ENCODE peak calls at places on chromosome 13, in four cellular contexts. K is SW 1271; A is stimulated activated CD4-positive, alpha-beta T cell treated with anti-CD3 and anti-CD28 coated beads, Interleukin-1b, Interleukin-23, amount 100 ng/mL, for 48 hours; H is GM12865. E is an unnamed sample.

GRCh38 chr13:44116562-44117315 is 237.0 kb downstream of the LACC1 start:
- DNase-seq in A (no peak), K (no peak), H (no peak), E (no peak)

GRCh38 chr13:28489536-28489935 is 5.4 kb downstream of the FLT1 start:
- DNase-seq in K (no peak), A (no peak), H (no peak), E (no peak)

GRCh38 chr13:51175001-51175400 is 47.2 kb upstream of the FAM124A start:
- DNase-seq in A (no peak), H (no peak), K (no peak), E (no peak)

GRCh38 chr13:107680115-107680514 is 535.2 kb downstream of the LIG4 start:
- DNase-seq in K (no peak), H (no peak), A (no peak), E (no peak)

GRCh38 chr13:45310341-45311138 is 30.4 kb downstream of the TPT1 start:
- DNase-seq in A (no peak), H (no peak), K (no peak), E (no peak)

GRCh38 chr13:50521191-50521590 is 322.3 kb downstream of the DLEU7 start:
- DNase-seq in H (no peak), K (no peak), A (no peak), E (no peak)

GRCh38 chr13:108983273-108983672 is 353.9 kb downstream of the MYO16 start:
- DNase-seq in K (no peak), A (no peak), H (no peak), E (no peak)

GRCh38 chr13:70964124-70964523 is 855.9 kb upstream of the KLHL1 start:
- DNase-seq in H (peak), A (no peak), K (no peak), E (no peak)

GRCh38 chr13:102333320-102334181 is 68.3 kb downstream of the FGF14 start:
- DNase-seq in A (no peak), K (no peak), H (no peak), E (no peak)

GRCh38 chr13:59793107-59793506 is 370.6 kb downstream of the DIAPH3 start:
- DNase-seq in K (no peak), A (no peak), H (no peak), E (no peak)

GRCh38 chr13:90594694-90595093 is 752.8 kb upstream of the MIR17HG start:
- DNase-seq in A (no peak), H (no peak), K (no peak), E (no peak)

GRCh38 chr13:100597253-100597652 is 8.7 kb upstream of the GGACT start:
- DNase-seq in A (no peak), K (no peak), H (no peak), E (no peak)

GRCh38 chr13:26759156-26759906 is 1.3 kb downstream of the GPR12 start:
- DNase-seq in A (no peak), H (no peak), K (no peak), E (no peak)

GRCh38 chr13:42392706-42393572 is 121.0 kb downstream of the AKAP11 start:
- DNase-seq in K (no peak), H (peak), A (peak), E (no peak)

GRCh38 chr13:32113564-32113963 is 82.0 kb downstream of the FRY start:
- DNase-seq in A (no peak), H (no peak), K (no peak), E (no peak)

GRCh38 chr13:26721251-26721939 is 39.2 kb downstream of the GPR12 start:
- DNase-seq in A (peak), H (peak), K (no peak), E (no peak)

GRCh38 chr13:34857561-34857960 is 84.5 kb upstream of the NBEA start:
- DNase-seq in K (no peak), H (no peak), A (no peak), E (no peak)

GRCh38 chr13:47420568-47420967 is 523.7 kb upstream of the HTR2A start:
- DNase-seq in H (peak), A (no peak), K (no peak), E (no peak)

GRCh38 chr13:66586489-66586888 is 643.6 kb downstream of the PCDH9 start:
- DNase-seq in K (no peak), H (no peak), A (no peak), E (no peak)

GRCh38 chr13:99356216-99357089 is 49.3 kb upstream of the GPR183 start:
- DNase-seq in K (no peak), H (peak), A (peak), E (no peak)

GRCh38 chr13:86563308-86563707 is 764.1 kb upstream of the SLITRK6 start:
- DNase-seq in A (no peak), H (no peak), K (no peak), E (no peak)

GRCh38 chr13:51298812-51299211 is 40.7 kb upstream of the SERPINE3 start:
- DNase-seq in A (no peak), H (no peak), K (no peak), E (no peak)

GRCh38 chr13:32905864-32906180 is 110.4 kb upstream of the KL start:
- DNase-seq in K (no peak), A (no peak), H (no peak), E (no peak)

GRCh38 chr13:51091839-51092238 is 19.2 kb downstream of the C13orf42 start:
- DNase-seq in A (no peak), K (no peak), H (no peak), E (no peak)

GRCh38 chr13:36718146-36718545 is 44.3 kb downstream of the SERTM1 start:
- DNase-seq in K (no peak), H (no peak), A (no peak), E (no peak)

GRCh38 chr13:113297370-113297871 is 382 bp downstream of the LAMP1 start:
- DNase-seq in K (no peak), H (peak), A (peak), E (no peak)

GRCh38 chr13:79880820-79881219 is 399.9 kb downstream of the NDFIP2 start:
- DNase-seq in K (no peak), A (no peak), H (no peak), E (no peak)

GRCh38 chr13:98384739-98385138 is 192.2 kb downstream of the STK24 start:
- DNase-seq in K (no peak), H (no peak), A (no peak), E (no peak)

GRCh38 chr13:29162638-29163037 is 342.5 kb downstream of the MTUS2 start:
- DNase-seq in A (no peak), K (no peak), H (peak), E (no peak)

E was measured in ecto neural progenitor cell.